ENCODE peak calls at places on chromosomes 13 and 19, in six cellular contexts. K, A, C, J, U and H are unnamed samples.

GRCh38 chr19:39671739-39672363 is 16.1 kb downstream of the LGALS16 start:
- DNase-seq in J (peak), C (peak), K (peak), A (peak), U (peak), H (peak)

GRCh38 chr13:39370554-39370953 is 232.4 kb downstream of the LHFPL6 start:
- DNase-seq in A (no peak), K (no peak), U (no peak), J (peak), C (peak), H (no peak)

GRCh38 chr13:30172593-30173300 is 134.6 kb downstream of the KATNAL1 start:
- DNase-seq in A (no peak), C (no peak), J (peak), K (no peak), U (no peak), H (no peak)

GRCh38 chr13:27425918-27426630 is 1.7 kb downstream of the GTF3A start:
- DNase-seq in K (peak), C (peak), U (peak), A (peak), J (peak), H (peak)

GRCh38 chr13:94858856-94859811 is 146.8 kb upstream of the SOX21 start:
- DNase-seq in K (no peak), J (no peak), U (peak), C (peak), A (no peak), H (no peak)

GRCh38 chr19:15841875-15842569 is 26.6 kb upstream of the OR10H1 start:
- DNase-seq in K (no peak), C (no peak), J (no peak), A (no peak), U (no peak), H (peak)

GRCh38 chr13:86585826-86586225 is 786.6 kb upstream of the SLITRK6 start:
- DNase-seq in A (no peak), K (peak), U (peak), J (no peak), C (peak), H (no peak)

GRCh38 chr13:88857256-88857655 is 1186.1 kb downstream of the SLITRK5 start:
- DNase-seq in C (no peak), K (no peak), J (no peak), U (no peak), A (no peak), H (no peak)

DNA sequence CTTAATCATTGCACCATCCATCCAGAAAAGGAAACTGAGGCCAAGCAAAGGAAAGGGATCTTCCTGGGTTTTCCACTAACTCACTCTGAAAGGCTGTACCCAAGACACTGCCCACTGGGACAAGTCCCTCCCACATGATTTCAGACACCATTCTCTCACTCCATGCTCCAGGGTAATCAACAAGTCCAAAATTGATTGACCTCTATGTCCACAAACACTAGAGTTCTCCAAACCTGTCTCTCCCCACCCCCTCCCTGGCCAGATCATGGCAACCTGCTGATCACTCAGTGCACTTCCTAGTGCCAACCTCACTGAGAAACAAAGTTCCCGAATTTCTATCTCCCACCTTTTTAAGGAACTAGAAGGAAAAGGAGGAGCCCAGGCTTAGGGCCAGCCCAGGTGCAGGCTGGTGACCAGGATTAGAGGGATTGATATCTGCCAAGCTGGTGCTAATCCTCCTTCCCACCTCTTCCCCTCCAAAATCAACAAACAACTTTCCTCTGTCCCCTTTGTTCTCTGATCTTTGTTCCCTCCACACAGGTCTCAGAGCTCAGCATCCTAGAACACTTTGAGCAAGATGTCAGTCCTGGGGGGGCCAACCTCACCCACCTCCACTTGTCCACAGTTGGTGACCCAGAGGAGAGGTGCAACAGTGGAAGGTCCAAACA is 2.4 kb upstream of the CYP2A13 start:
- DNase-seq in A (no peak), J (no peak), C (no peak), K (no peak), U (no peak), H (no peak)
- H3K4me3 ChIP-seq in A (no peak), J (no peak), C (no peak), K (no peak), U (no peak), H (no peak)

DNA sequence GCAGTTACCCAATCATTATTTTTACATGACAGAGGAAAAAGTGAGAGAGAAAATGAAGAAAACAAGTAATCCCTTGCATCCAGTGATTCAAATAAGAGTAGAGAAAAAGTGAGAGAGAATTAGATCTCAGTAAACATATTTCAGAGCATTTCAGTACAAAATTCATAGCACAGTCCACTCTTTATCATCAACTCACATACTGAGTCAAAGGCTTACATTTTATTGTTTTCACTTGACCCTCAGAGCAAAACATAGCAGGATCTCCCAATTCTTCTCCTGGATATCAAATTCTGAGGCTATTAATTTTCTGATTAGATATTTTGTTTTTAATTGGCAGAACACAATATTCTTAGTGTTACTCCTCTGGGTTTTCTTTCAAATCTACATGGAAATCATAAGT is 1568.3 kb upstream of the PRR20A start:
- DNase-seq in K (no peak), A (no peak), C (no peak), J (no peak), U (no peak), H (no peak)
- H3K4me3 ChIP-seq in K (no peak), A (no peak), C (no peak), J (no peak), U (no peak), H (no peak)

GRCh38 chr19:7732045-7732444 is at the start of gene CLEC4G:
- DNase-seq in C (no peak), J (no peak), A (no peak), U (no peak), K (no peak), H (no peak)

GRCh38 chr19:7731218-7731595 is 703 bp downstream of the CLEC4G start:
- DNase-seq in K (no peak), A (no peak), U (no peak), J (no peak), C (no peak), H (no peak)

GRCh38 chr19:7730286-7731217 is 1.4 kb downstream of the CLEC4G start:
- DNase-seq in K (no peak), U (no peak), J (no peak), A (no peak), C (no peak), H (no peak)

GRCh38 chr19:7729831-7730285 is 2.1 kb downstream of the CLEC4G start:
- DNase-seq in C (no peak), A (no peak), U (no peak), J (no peak), K (no peak), H (no peak)

DNA sequence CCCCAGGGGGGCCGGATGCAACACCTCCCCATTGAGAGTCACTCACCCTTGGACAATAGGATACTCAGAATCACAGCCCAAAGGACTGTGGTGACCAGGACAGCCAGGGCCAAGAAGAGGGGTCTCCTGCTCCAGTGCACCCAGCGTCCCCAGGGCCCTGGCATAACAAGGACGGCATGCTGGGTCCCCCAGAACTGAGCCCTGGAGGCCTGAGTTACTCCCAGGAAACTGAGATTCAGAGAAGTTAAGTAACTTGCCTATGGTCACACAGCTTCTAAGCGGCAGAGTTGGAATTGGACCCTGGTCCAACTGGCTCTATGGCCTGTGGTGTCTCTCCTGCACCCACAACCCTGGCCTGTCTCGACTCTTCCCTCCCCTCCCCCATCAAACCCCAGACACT is 295 bp downstream of the CLEC4G start:
- DNase-seq in A (no peak), J (no peak), U (no peak), K (no peak), C (no peak), H (no peak)
- H3K4me3 ChIP-seq in A (no peak), J (no peak), U (no peak), K (no peak), C (no peak), H (no peak)

DNA sequence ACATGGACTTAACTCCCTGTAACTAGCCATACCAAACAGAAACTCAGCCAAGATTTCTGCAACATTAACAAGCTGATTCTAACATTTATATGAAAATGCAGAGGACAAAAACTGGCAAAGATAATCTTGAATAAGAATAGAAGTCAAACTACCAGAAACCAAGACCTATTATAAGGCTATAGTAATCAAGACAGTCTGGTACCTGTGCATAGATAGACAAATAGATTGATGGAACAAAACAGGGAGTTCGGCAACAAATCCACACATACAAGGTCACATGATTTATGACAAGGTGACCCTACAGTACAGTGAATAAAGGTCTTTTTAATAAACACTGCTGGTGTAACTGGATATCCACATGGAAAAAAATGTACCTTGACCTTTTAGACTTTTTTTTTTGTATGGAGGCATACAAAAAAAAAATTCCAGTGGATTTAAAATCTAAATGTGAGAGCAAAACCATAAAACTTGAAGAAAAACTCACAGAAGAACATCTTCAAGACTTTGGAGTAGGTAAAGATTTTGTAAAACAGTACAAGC is 2.9 kb upstream of the RFC3 start:
- DNase-seq in K (no peak), U (no peak), A (no peak), J (no peak), C (no peak), H (no peak)
- H3K4me3 ChIP-seq in K (no peak), U (no peak), A (no peak), J (no peak), C (no peak), H (no peak)

DNA sequence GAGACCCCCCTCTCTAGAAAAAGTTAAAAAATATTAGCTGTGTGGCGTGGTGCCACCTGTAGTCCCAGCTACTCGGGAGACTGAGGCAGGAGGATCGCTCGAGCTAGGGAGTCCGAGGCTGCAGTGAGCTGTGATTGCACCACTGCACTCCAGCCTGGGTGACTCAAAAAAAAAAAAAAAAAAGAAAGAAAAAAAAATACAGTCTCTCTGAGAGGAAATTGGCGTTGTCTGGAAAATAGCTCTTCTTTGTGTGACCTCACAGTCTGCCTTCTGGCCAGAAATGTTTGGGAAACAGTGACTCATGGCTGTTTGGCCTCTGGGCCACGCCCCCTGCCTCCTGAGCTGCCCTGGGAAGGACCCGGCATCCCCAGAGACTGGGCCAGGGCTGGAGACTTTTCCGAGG is 10.7 kb downstream of the MARCHF2 start:
- DNase-seq in J (peak), C (peak), U (peak), A (no peak), K (peak), H (no peak)
- H3K4me3 ChIP-seq in J (no peak), C (no peak), U (no peak), A (no peak), K (peak), H (no peak)

GRCh38 chr19:52991021-52991420 is 22.7 kb upstream of the ERVV-1 start:
- DNase-seq in U (no peak), C (no peak), J (peak), A (no peak), K (no peak), H (no peak)

GRCh38 chr19:52993342-52994178 is 20.2 kb upstream of the ERVV-1 start:
- DNase-seq in C (peak), J (peak), K (peak), A (peak), U (peak), H (peak)

GRCh38 chr19:52991484-52991883 is 22.2 kb upstream of the ERVV-1 start:
- DNase-seq in U (peak), C (peak), A (no peak), K (peak), J (peak), H (no peak)

GRCh38 chr19:52995711-52996110 is 18.0 kb upstream of the ERVV-1 start:
- DNase-seq in K (no peak), C (no peak), U (no peak), J (no peak), A (no peak), H (no peak)

GRCh38 chr19:52992109-52993004 is 21.4 kb upstream of the ERVV-1 start:
- DNase-seq in C (no peak), U (peak), K (no peak), J (peak), A (no peak), H (no peak)
- H3K4me3 ChIP-seq in C (peak), U (peak), K (peak), J (peak), A (peak), H (no peak)